ENCODE peak calls at places on chromosomes 6 and 20, in seven cellular contexts. G is H9; N is activated CD4-positive, alpha-beta T cell treated with anti-CD3 and anti-CD28 coated beads, Interleukin-2, amount 10 ng/mL, durations not matched to agents 7 days and 5 days; S is endothelial cell; I is stimulated activated CD4-positive, alpha-beta T cell treated with anti-CD3 and anti-CD28 coated beads, Interleukin-4, amount 100 ng/mL, for 48 hours; K is stimulated activated CD8-positive, alpha-beta memory T cell treated with anti-CD3 and anti-CD28 coated beads, Interleukin-12 subunit alpha, Interleukin-12 subunit beta, amount 100 ng/mL, for 4 hours; O is COR-L47. D is an unnamed sample.
A peak's percentile ranks its signal among the peaks of the same experiment; 100 is the strongest.

GRCh38 chr20:8811801-8812594 is 256.9 kb upstream of the PLCB4 start:
- DNase-seq in G (peak; percentile 44), N (no peak), S (no peak), I (no peak), K (no peak), O (no peak), D (no peak)

GRCh38 chr6:167984144-167984719 is 13.2 kb upstream of the KIF25 start:
- DNase-seq in G (no peak), N (no peak), S (no peak), I (no peak), K (no peak), O (no peak), D (no peak)

GRCh38 chr20:36737183-36737499 is 8.7 kb downstream of the NDRG3 start:
- DNase-seq in G (no peak), N (no peak), S (no peak), I (no peak), K (no peak), O (no peak), D (no peak)

GRCh38 chr20:32645134-32645533 is 28.6 kb downstream of the C20orf203 start:
- DNase-seq in G (no peak), N (no peak), S (no peak), I (no peak), K (no peak), O (no peak), D (no peak)

GRCh38 chr6:109513571-109514071 is 30.6 kb upstream of the ZBTB24 start:
- DNase-seq in G (no peak), N (no peak), S (no peak), I (no peak), K (no peak), O (no peak), D (no peak)

GRCh38 chr6:19578489-19578888 is 258.7 kb upstream of the ID4 start:
- DNase-seq in G (no peak), N (no peak), S (no peak), I (no peak), K (no peak), O (no peak), D (no peak)

GRCh38 chr6:105326838-105327745 is 75.8 kb downstream of the PREP start:
- DNase-seq in G (no peak), N (no peak), S (no peak), I (no peak), K (no peak), O (peak; percentile 73), D (no peak)

GRCh38 chr20:19015326-19015725 is 197.1 kb upstream of the SLC24A3 start:
- DNase-seq in G (no peak), N (no peak), S (no peak), I (no peak), K (no peak), O (no peak), D (no peak)

GRCh38 chr20:36543187-36544133 is 2.1 kb downstream of the MYL9 start:
- DNase-seq in G (no peak), N (no peak), S (no peak), I (no peak), K (no peak), O (no peak), D (no peak)

GRCh38 chr20:41340327-41341055 is at the start of gene LPIN3:
- DNase-seq in G (peak; percentile 96), N (peak; percentile 70), S (peak; percentile 90), I (peak; percentile 64), K (no peak), O (no peak), D (peak; percentile 69)

GRCh38 chr6:38176797-38177751 is 357.5 kb downstream of the ZFAND3 start:
- DNase-seq in G (no peak), N (no peak), S (no peak), I (no peak), K (no peak), O (no peak), D (no peak)

GRCh38 chr20:57957397-57958049 is 247.7 kb upstream of the PMEPA1 start:
- DNase-seq in G (no peak), N (no peak), S (no peak), I (no peak), K (no peak), O (no peak), D (no peak)

GRCh38 chr20:62804632-62805364 is at the start of gene OGFR:
- DNase-seq in G (peak; percentile 55), N (peak; percentile 80), S (peak; percentile 53), I (peak; percentile 53), K (peak; percentile 68), O (peak; percentile 48), D (peak; percentile 90)

GRCh38 chr6:6319947-6320811 is at the start of gene F13A1:
- DNase-seq in G (peak; percentile 71), N (no peak), S (no peak), I (no peak), K (no peak), O (no peak), D (no peak)

GRCh38 chr6:158978752-158979151 is 21.2 kb downstream of the RSPH3 start:
- DNase-seq in G (no peak), N (no peak), S (no peak), I (no peak), K (no peak), O (no peak), D (no peak)

GRCh38 chr6:169789146-169789943 is 37.9 kb downstream of the ERMARD start:
- DNase-seq in G (peak; percentile 43), N (no peak), S (no peak), I (no peak), K (no peak), O (no peak), D (no peak)

GRCh38 chr6:126620747-126621146 is 280.8 kb downstream of the CENPW start:
- DNase-seq in G (no peak), N (no peak), S (no peak), I (no peak), K (no peak), O (no peak), D (no peak)

GRCh38 chr6:158972241-158973233 is 27.5 kb downstream of the RSPH3 start:
- DNase-seq in G (no peak), N (no peak), S (no peak), I (no peak), K (no peak), O (peak; percentile 10), D (peak; percentile 17)

GRCh38 chr6:159809149-159809548 is 9.1 kb downstream of the PNLDC1 start:
- DNase-seq in G (no peak), N (no peak), S (no peak), I (no peak), K (no peak), O (no peak), D (no peak)

GRCh38 chr6:170190046-170190445 is 100.8 kb downstream of the DLL1 start:
- DNase-seq in G (no peak), N (peak; percentile 3), S (no peak), I (no peak), K (no peak), O (no peak), D (no peak)

GRCh38 chr6:131084982-131085381 is 21.9 kb upstream of the EPB41L2 start:
- DNase-seq in G (peak; percentile 43), N (no peak), S (no peak), I (no peak), K (no peak), O (no peak), D (no peak)

GRCh38 chr6:160217073-160217472 is 41.5 kb downstream of the SLC22A2 start:
- DNase-seq in G (no peak), N (no peak), S (no peak), I (no peak), K (no peak), O (no peak), D (no peak)

GRCh38 chr6:116971959-116972358 is 94.9 kb downstream of the RFX6 start:
- DNase-seq in G (no peak), N (peak; percentile 18), S (peak; percentile 40), I (no peak), K (no peak), O (no peak), D (no peak)

GRCh38 chr20:3749689-3750639 is 17.5 kb downstream of the HSPA12B start:
- DNase-seq in G (peak; percentile 86), N (peak; percentile 36), S (peak; percentile 80), I (peak; percentile 46), K (no peak), O (no peak), D (peak; percentile 68)

GRCh38 chr20:40322941-40323340 is 366.1 kb downstream of the MAFB start:
- DNase-seq in G (no peak), N (no peak), S (no peak), I (no peak), K (no peak), O (no peak), D (no peak)

GRCh38 chr20:43994486-43995100 is 79.9 kb downstream of the TOX2 start:
- DNase-seq in G (no peak), N (no peak), S (no peak), I (no peak), K (no peak), O (no peak), D (no peak)

GRCh38 chr6:9138856-9139426 is 703.6 kb upstream of the SLC35B3 start:
- DNase-seq in G (no peak), N (no peak), S (no peak), I (no peak), K (no peak), O (peak; percentile 42), D (no peak)

GRCh38 chr6:115945806-115946205 is 114.9 kb downstream of the FRK start:
- DNase-seq in G (no peak), N (no peak), S (no peak), I (no peak), K (no peak), O (no peak), D (no peak)

GRCh38 chr6:40972814-40973213 is 66.2 kb downstream of the UNC5CL start:
- DNase-seq in G (no peak), N (no peak), S (no peak), I (no peak), K (no peak), O (no peak), D (no peak)

GRCh38 chr6:152932865-152933264 is 50.0 kb downstream of the FBXO5 start:
- DNase-seq in G (no peak), N (no peak), S (no peak), I (no peak), K (no peak), O (no peak), D (no peak)

GRCh38 chr6:63456734-63457133 is 115.5 kb upstream of the LOC128125822 start:
- DNase-seq in G (no peak), N (no peak), S (no peak), I (no peak), K (no peak), O (no peak), D (no peak)

GRCh38 chr6:53294611-53295010 is 54.1 kb downstream of the ELOVL5 start:
- DNase-seq in G (no peak), N (no peak), S (no peak), I (no peak), K (no peak), O (no peak), D (no peak)

D was measured in GM12891.